ENCODE peak calls at places on chromosomes 2 and 18, in six cellular contexts. One of them, this sample, is unnamed. For H3K9me3, the result is how much of the 10 kb centered on the place peaks cover.

GRCh38 chr2:56522605-56523089 is 338.9 kb downstream of the CCDC85A start:
- DNase-seq in thyroid gland: peak
- DNase-seq in breast epithelium: no peak
- DNase-seq in prostate gland: peak
- DNase-seq in K562: no peak
- DNase-seq in IMR-90: peak
- DNase-seq in this sample: peak

GRCh38 chr2:174618179-174618578 is 20.6 kb upstream of the WIPF1 start:
- DNase-seq in thyroid gland: no peak
- DNase-seq in prostate gland: no peak
- DNase-seq in IMR-90: no peak
- DNase-seq in K562: no peak
- DNase-seq in breast epithelium: no peak
- DNase-seq in this sample: no peak

GRCh38 chr2:207073791-207074678 is 91.7 kb downstream of the KLF7 start:
- DNase-seq in breast epithelium: no peak
- DNase-seq in thyroid gland: no peak
- DNase-seq in prostate gland: no peak
- DNase-seq in K562: no peak
- DNase-seq in IMR-90: peak
- DNase-seq in this sample: no peak

GRCh38 chr2:231670892-231671616 is 37.3 kb upstream of the PTMA start:
- DNase-seq in breast epithelium: no peak
- DNase-seq in prostate gland: no peak
- DNase-seq in IMR-90: no peak
- DNase-seq in thyroid gland: peak
- DNase-seq in K562: peak
- DNase-seq in this sample: no peak

GRCh38 chr2:146666336-146666735 is 1178.5 kb upstream of the ACVR2A start:
- DNase-seq in thyroid gland: no peak
- DNase-seq in breast epithelium: no peak
- DNase-seq in prostate gland: no peak
- DNase-seq in IMR-90: peak
- DNase-seq in K562: no peak
- DNase-seq in this sample: no peak

GRCh38 chr18:26190506-26190905 is 35.7 kb upstream of the TAF4B start:
- DNase-seq in K562: no peak
- DNase-seq in prostate gland: no peak
- DNase-seq in IMR-90: no peak
- DNase-seq in breast epithelium: no peak
- DNase-seq in thyroid gland: no peak
- DNase-seq in this sample: no peak

GRCh38 chr2:39530423-39530866 is 93.4 kb upstream of the MAP4K3 start:
- DNase-seq in IMR-90: peak
- DNase-seq in prostate gland: no peak
- DNase-seq in thyroid gland: no peak
- DNase-seq in K562: no peak
- DNase-seq in breast epithelium: no peak
- DNase-seq in this sample: no peak

GRCh38 chr2:30030361-30030760 is 109.0 kb upstream of the ALK start:
- DNase-seq in breast epithelium: no peak
- DNase-seq in K562: no peak
- DNase-seq in IMR-90: no peak
- DNase-seq in thyroid gland: peak
- DNase-seq in prostate gland: no peak
- DNase-seq in this sample: no peak

GRCh38 chr2:106272202-106272807 is 78.2 kb upstream of the UXS1 start:
- DNase-seq in K562: no peak
- DNase-seq in thyroid gland: no peak
- DNase-seq in prostate gland: no peak
- DNase-seq in breast epithelium: no peak
- DNase-seq in IMR-90: no peak
- DNase-seq in this sample: no peak

GRCh38 chr2:96636772-96637171 is 1.3 kb downstream of the KANSL3 start:
- DNase-seq in K562: no peak
- DNase-seq in IMR-90: no peak
- DNase-seq in breast epithelium: no peak
- DNase-seq in thyroid gland: peak
- DNase-seq in prostate gland: no peak
- DNase-seq in this sample: peak

GRCh38 chr18:29248856-29249255 is 1071.9 kb upstream of the CDH2 start:
- DNase-seq in prostate gland: no peak
- DNase-seq in breast epithelium: no peak
- DNase-seq in IMR-90: no peak
- DNase-seq in thyroid gland: no peak
- DNase-seq in K562: no peak
- DNase-seq in this sample: no peak

GRCh38 chr18:61955644-61956043 is 62.8 kb upstream of the RNF152 start:
- DNase-seq in breast epithelium: no peak
- DNase-seq in thyroid gland: no peak
- DNase-seq in IMR-90: no peak
- DNase-seq in prostate gland: no peak
- DNase-seq in K562: no peak
- DNase-seq in this sample: no peak

GRCh38 chr2:1759611-1759930 is 15.3 kb upstream of the PXDN start:
- DNase-seq in breast epithelium: no peak
- DNase-seq in IMR-90: no peak
- DNase-seq in prostate gland: no peak
- DNase-seq in K562: no peak
- DNase-seq in thyroid gland: no peak
- DNase-seq in this sample: no peak

GRCh38 chr2:9630001-9630749 is 622 bp downstream of the YWHAQ start:
- DNase-seq in thyroid gland: peak
- DNase-seq in IMR-90: peak
- DNase-seq in K562: peak
- DNase-seq in prostate gland: peak
- DNase-seq in breast epithelium: peak
- DNase-seq in this sample: peak

GRCh38 chr2:29834036-29834540 is 87.3 kb downstream of the ALK start:
- DNase-seq in IMR-90: no peak
- DNase-seq in thyroid gland: no peak
- DNase-seq in breast epithelium: no peak
- DNase-seq in prostate gland: no peak
- DNase-seq in K562: no peak
- DNase-seq in this sample: no peak

GRCh38 chr2:119837759-119838158 is 78.0 kb downstream of the PTPN4 start:
- DNase-seq in prostate gland: peak
- DNase-seq in breast epithelium: peak
- DNase-seq in IMR-90: no peak
- DNase-seq in thyroid gland: peak
- DNase-seq in K562: no peak
- DNase-seq in this sample: no peak

GRCh38 chr2:234137400-234138014 is 87.0 kb downstream of the SPP2 start:
- DNase-seq in K562: no peak
- DNase-seq in IMR-90: peak
- DNase-seq in prostate gland: peak
- DNase-seq in breast epithelium: peak
- DNase-seq in thyroid gland: no peak
- DNase-seq in this sample: no peak

GRCh38 chr2:240561325-240561971 is 1.3 kb downstream of the DUSP28 start:
- DNase-seq in IMR-90: peak
- DNase-seq in thyroid gland: no peak
- DNase-seq in K562: no peak
- DNase-seq in breast epithelium: no peak
- DNase-seq in prostate gland: peak
- DNase-seq in this sample: no peak

GRCh38 chr2:240560480-240561324 is 545 bp downstream of the DUSP28 start:
- DNase-seq in thyroid gland: peak
- DNase-seq in IMR-90: peak
- DNase-seq in K562: peak
- DNase-seq in breast epithelium: peak
- DNase-seq in prostate gland: peak
- DNase-seq in this sample: peak

GRCh38 chr2:240559271-240559670 is 886 bp upstream of the DUSP28 start:
- DNase-seq in K562: no peak
- DNase-seq in prostate gland: no peak
- DNase-seq in thyroid gland: no peak
- DNase-seq in breast epithelium: no peak
- DNase-seq in IMR-90: no peak
- DNase-seq in this sample: no peak

GRCh38 chr2:240558229-240558885 is 569 bp upstream of the ANKMY1 start:
- DNase-seq in thyroid gland: no peak
- DNase-seq in K562: no peak
- DNase-seq in breast epithelium: no peak
- DNase-seq in prostate gland: no peak
- DNase-seq in IMR-90: no peak
- DNase-seq in this sample: no peak

DNA sequence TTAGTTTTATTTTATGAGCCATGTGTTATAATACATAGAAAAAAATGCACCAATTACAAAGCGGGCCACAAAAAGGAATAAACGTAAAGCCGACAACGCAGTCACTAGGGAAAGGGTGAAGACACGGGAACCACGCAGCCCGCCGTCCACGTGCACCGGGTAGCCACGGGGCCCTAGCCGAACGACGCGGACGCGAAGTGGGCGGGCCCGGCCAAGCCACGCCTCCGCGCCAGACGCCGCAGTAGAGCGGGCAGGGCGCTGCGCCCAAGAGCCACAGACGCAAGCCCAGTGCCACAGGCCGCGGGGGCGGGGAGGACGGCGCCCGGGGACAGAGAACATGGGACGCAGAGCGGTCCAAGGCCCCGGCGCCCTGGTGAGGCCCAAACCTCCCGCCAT is at the start of gene DUSP28:
- DNase-seq in IMR-90: peak
- DNase-seq in prostate gland: peak
- DNase-seq in thyroid gland: peak
- DNase-seq in breast epithelium: peak
- DNase-seq in K562: peak
- DNase-seq in this sample: peak
- TF ChIP-seq POLR2A in IMR-90: peak
- TF ChIP-seq POLR2A in prostate gland: peak
- TF ChIP-seq POLR2A in thyroid gland: peak
- TF ChIP-seq POLR2A in breast epithelium: peak
- TF ChIP-seq POLR2A in K562: peak
- TF ChIP-seq POLR2A in this sample: peak

DNA sequence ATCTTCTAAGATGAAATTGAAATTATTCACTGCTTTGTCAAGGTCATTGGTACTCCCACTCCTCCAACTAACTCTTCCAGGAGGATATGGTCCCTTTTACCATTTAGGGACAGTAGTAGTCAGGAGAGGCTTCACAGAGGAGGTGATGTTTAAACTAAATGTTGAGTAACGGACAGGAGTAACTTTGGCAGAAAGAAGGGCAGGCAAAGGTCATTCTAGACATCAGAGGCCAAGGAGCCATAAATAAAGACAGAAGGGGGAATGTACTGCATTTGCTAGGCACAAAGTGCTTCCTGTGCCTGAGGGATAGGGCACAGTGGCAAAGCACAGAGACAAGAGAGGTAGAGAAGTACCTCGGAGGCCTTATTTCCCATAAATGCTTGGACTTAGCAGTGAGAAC is 14.6 kb upstream of the ACMSD start:
- DNase-seq in thyroid gland: no peak
- DNase-seq in IMR-90: no peak
- DNase-seq in breast epithelium: no peak
- DNase-seq in prostate gland: no peak
- DNase-seq in K562: no peak
- DNase-seq in this sample: no peak
- TF ChIP-seq CTCF in thyroid gland: no peak
- TF ChIP-seq CTCF in IMR-90: no peak
- TF ChIP-seq CTCF in breast epithelium: no peak
- TF ChIP-seq CTCF in prostate gland: no peak
- TF ChIP-seq CTCF in K562: no peak
- TF ChIP-seq CTCF in this sample: no peak

DNA sequence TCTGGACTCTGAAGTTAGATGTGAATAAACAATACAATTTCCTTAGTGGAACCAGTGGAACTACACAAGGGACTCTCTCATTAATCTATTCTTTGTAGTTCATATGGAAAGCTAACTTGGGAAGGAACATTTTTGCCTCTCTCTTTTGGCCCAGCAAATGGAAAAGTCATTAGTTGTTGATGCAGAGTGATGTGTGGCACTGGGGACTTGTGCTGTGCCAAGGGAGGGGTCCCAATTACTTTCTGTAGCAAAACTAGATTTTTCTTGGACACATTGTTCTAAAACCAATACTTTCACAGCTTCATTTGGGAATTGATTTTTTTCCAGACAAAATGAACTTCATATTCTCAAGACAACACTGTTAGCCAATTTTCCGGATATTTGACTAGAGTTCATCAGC is 376.9 kb downstream of the TRIB2 start:
- DNase-seq in thyroid gland: no peak
- DNase-seq in IMR-90: no peak
- DNase-seq in prostate gland: no peak
- DNase-seq in breast epithelium: no peak
- DNase-seq in K562: no peak
- DNase-seq in this sample: no peak
- H3K9me3 ChIP-seq in thyroid gland: under half
- H3K9me3 ChIP-seq in IMR-90: under half
- H3K9me3 ChIP-seq in prostate gland: under half
- H3K9me3 ChIP-seq in breast epithelium: under half
- H3K9me3 ChIP-seq in K562: under half
- H3K9me3 ChIP-seq in this sample: under half

GRCh38 chr2:223052710-223053261 is 796 bp downstream of the KCNE4 start:
- DNase-seq in K562: no peak
- DNase-seq in IMR-90: no peak
- DNase-seq in thyroid gland: peak
- DNase-seq in prostate gland: no peak
- DNase-seq in breast epithelium: no peak
- DNase-seq in this sample: no peak

GRCh38 chr2:223051580-223052375 is at the start of gene KCNE4:
- DNase-seq in thyroid gland: peak
- DNase-seq in IMR-90: peak
- DNase-seq in K562: no peak
- DNase-seq in prostate gland: no peak
- DNase-seq in breast epithelium: no peak
- DNase-seq in this sample: no peak

GRCh38 chr2:223054193-223054781 is 2.3 kb downstream of the KCNE4 start:
- DNase-seq in prostate gland: no peak
- DNase-seq in thyroid gland: peak
- DNase-seq in IMR-90: peak
- DNase-seq in breast epithelium: no peak
- DNase-seq in K562: no peak
- DNase-seq in this sample: peak

GRCh38 chr2:223055140-223055539 is 3.1 kb downstream of the KCNE4 start:
- DNase-seq in breast epithelium: no peak
- DNase-seq in K562: no peak
- DNase-seq in prostate gland: no peak
- DNase-seq in thyroid gland: peak
- DNase-seq in IMR-90: peak
- DNase-seq in this sample: no peak

DNA sequence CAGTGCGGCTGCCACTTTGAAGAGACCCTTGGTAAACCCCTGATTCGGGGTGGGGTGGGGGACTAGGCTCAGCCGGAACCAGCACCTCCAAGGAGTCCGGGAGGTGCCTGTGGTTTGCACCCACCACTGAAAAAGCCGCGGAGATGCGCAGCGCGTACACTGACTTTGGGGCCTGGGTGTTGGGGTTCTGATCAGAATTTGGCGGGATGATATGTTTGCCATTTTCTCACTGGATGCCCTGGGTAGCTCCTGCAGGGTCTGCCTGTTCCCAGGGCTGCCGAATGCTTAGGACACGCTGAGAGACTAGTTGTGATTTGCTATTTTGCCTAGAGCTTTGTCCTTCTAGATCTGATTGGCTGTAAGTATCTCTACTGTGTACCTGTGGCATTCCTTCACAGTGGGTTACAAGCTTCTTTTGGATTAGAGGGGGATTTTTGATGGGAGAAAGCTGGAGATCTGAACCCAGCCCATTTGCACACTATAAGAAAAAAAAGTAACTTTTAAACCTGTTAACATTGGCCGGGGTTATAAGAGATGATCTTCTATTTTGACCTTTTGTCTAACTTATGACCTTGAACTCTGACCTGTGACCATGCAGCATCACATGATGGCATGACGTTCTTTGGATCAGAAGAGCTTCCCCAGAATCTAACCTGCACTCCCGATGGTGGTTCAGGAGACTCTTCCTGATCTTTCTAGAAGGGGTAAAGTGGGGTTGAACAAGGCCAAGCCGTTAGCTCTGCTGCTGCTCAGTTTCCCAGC is 1.6 kb downstream of the KCNE4 start:
- DNase-seq in prostate gland: no peak
- DNase-seq in breast epithelium: no peak
- DNase-seq in IMR-90: no peak
- DNase-seq in thyroid gland: peak
- DNase-seq in K562: no peak
- DNase-seq in this sample: no peak
- TF ChIP-seq POLR2A in prostate gland: no peak
- TF ChIP-seq POLR2A in breast epithelium: no peak
- TF ChIP-seq POLR2A in IMR-90: no peak
- TF ChIP-seq POLR2A in thyroid gland: peak
- TF ChIP-seq POLR2A in K562: no peak
- TF ChIP-seq POLR2A in this sample: no peak

This sample was measured in heart left ventricle.